ENCODE peak calls at places on chromosomes 16 and 17, in four cellular contexts. U is K562, J is HepG2, A is GM12878. P is an unnamed sample.

GRCh38 chr17:45852535-45853297 is 8.0 kb downstream of the SPPL2C start:
- DNase-seq in U (peak; percentile 81), J (peak; percentile 62), A (no peak), P (peak; percentile 13)

GRCh38 chr17:6489016-6489550 is 44.8 kb downstream of the PIMREG start:
- DNase-seq in U (no peak), J (no peak), A (no peak), P (no peak)

GRCh38 chr17:7989781-7990655 is 12.4 kb upstream of the GUCY2D start:
- DNase-seq in U (peak; percentile 80), J (peak; percentile 44), A (peak; percentile 49), P (peak; percentile 83)

GRCh38 chr17:38543403-38544174 is 62.2 kb downstream of the SRCIN1 start:
- DNase-seq in U (no peak), J (no peak), A (no peak), P (peak; percentile 50)

GRCh38 chr16:22007509-22008214 is at the start of gene MOSMO:
- DNase-seq in U (peak; percentile 70), J (peak; percentile 85), A (no peak), P (no peak)

GRCh38 chr17:62206550-62206949 is 141.5 kb upstream of the MED13 start:
- DNase-seq in U (no peak), J (no peak), A (no peak), P (no peak)

GRCh38 chr16:13923703-13924298 is 3.8 kb downstream of the ERCC4 start:
- DNase-seq in U (peak; percentile 46), J (peak; percentile 62), A (peak; percentile 20), P (no peak)

GRCh38 chr17:59812139-59812538 is 80.6 kb downstream of the TUBD1 start:
- DNase-seq in U (no peak), J (no peak), A (no peak), P (no peak)

GRCh38 chr17:39144414-39144813 is 7.0 kb downstream of the PLXDC1 start:
- DNase-seq in U (no peak), J (no peak), A (no peak), P (no peak)

GRCh38 chr17:83080641-83081560 is 1.5 kb downstream of the METRNL start:
- DNase-seq in U (peak; percentile 49), J (no peak), A (no peak), P (no peak)

GRCh38 chr17:79651751-79652150 is 40.9 kb upstream of the RBFOX3 start:
- DNase-seq in U (no peak), J (no peak), A (no peak), P (no peak)

GRCh38 chr16:50833929-50834328 is 92.0 kb downstream of the CYLD start:
- DNase-seq in U (no peak), J (no peak), A (no peak), P (peak; percentile 7)

GRCh38 chr17:15892679-15893332 is 52.1 kb upstream of the ADORA2B start:
- DNase-seq in U (no peak), J (peak; percentile 40), A (no peak), P (no peak)

GRCh38 chr16:87541882-87542234 is 49.0 kb upstream of the ZCCHC14 start:
- DNase-seq in U (no peak), J (no peak), A (no peak), P (no peak)

GRCh38 chr16:64391009-64391663 is 730.7 kb downstream of the CDH11 start:
- DNase-seq in U (no peak), J (peak; percentile 21), A (no peak), P (no peak)

GRCh38 chr16:29708917-29709600 is 30.1 kb downstream of the QPRT start:
- DNase-seq in U (no peak), J (no peak), A (no peak), P (peak; percentile 87)

GRCh38 chr17:73179878-73180277 is 13.0 kb upstream of the COG1 start:
- DNase-seq in U (no peak), J (no peak), A (no peak), P (no peak)

GRCh38 chr16:24775455-24775854 is 46.0 kb downstream of the TNRC6A start:
- DNase-seq in U (no peak), J (no peak), A (no peak), P (no peak)

GRCh38 chr16:87765473-87765775 is 362 bp downstream of the KLHDC4 start:
- DNase-seq in U (peak; percentile 40), J (no peak), A (no peak), P (no peak)

GRCh38 chr16:24943471-24943870 is 71.7 kb downstream of the ARHGAP17 start:
- DNase-seq in U (no peak), J (no peak), A (no peak), P (no peak)

GRCh38 chr16:86037999-86038922 is 139.3 kb downstream of the IRF8 start:
- DNase-seq in U (no peak), J (no peak), A (no peak), P (no peak)

GRCh38 chr16:3952342-3953131 is 72.0 kb upstream of the CREBBP start:
- DNase-seq in U (no peak), J (no peak), A (no peak), P (no peak)

GRCh38 chr17:78206298-78206697 is 7.8 kb upstream of the BIRC5 start:
- DNase-seq in U (no peak), J (no peak), A (no peak), P (no peak)

GRCh38 chr17:63988741-63989621 is 9.2 kb upstream of the PRR29 start:
- DNase-seq in U (no peak), J (no peak), A (no peak), P (no peak)

GRCh38 chr17:15919466-15919865 is 25.5 kb upstream of the ADORA2B start:
- DNase-seq in U (no peak), J (no peak), A (no peak), P (no peak)

GRCh38 chr17:35973333-35974260 is 7.7 kb downstream of the CCL16 start:
- DNase-seq in U (no peak), J (peak; percentile 99), A (no peak), P (no peak)

GRCh38 chr17:77577491-77577890 is 381.0 kb upstream of the TNRC6C start:
- DNase-seq in U (no peak), J (no peak), A (no peak), P (no peak)

GRCh38 chr16:87965417-87965816 is 14.2 kb downstream of the BANP start:
- DNase-seq in U (no peak), J (no peak), A (no peak), P (no peak)

GRCh38 chr17:77308768-77309726 is 168.3 kb downstream of the SEC14L1 start:
- DNase-seq in U (peak; percentile 22), J (no peak), A (no peak), P (no peak)

GRCh38 chr16:920722-921121 is 50.1 kb downstream of the LMF1 start:
- DNase-seq in U (no peak), J (no peak), A (no peak), P (no peak)

GRCh38 chr17:58621174-58621573 is 70.7 kb downstream of the TEX14 start:
- DNase-seq in U (no peak), J (no peak), A (peak; percentile 65), P (no peak)

GRCh38 chr17:66343531-66344078 is 41.2 kb downstream of the PRKCA start:
- DNase-seq in U (peak; percentile 88), J (peak; percentile 84), A (no peak), P (no peak)

GRCh38 chr16:81544691-81545365 is 100.2 kb downstream of the CMIP start:
- DNase-seq in U (no peak), J (no peak), A (no peak), P (no peak)

DNA sequence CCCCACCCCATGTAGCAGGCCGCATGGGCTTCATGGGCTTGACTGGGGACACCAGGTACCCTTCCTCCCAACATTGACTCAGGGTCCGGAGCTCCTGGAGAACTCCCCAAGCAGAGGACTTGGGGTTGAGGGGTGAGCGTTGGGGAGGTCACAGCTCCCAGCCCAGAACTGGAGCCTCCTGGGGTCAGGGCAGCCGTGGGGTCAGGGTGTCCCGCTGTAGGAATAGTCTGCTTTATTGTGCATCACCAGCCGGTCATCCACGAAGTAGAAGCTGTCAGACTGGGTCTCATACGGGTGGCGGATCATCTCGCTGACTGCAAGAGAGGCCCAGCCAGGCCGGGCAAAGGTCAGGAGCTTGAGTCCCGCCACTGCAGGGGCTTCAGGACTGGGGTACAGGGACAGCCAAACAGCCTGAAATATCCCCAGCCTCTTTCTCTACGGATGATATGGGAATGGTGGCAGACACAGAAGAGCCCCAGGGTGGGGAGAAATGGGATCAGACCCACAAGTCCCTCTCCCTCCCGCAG is 5.3 kb downstream of the UNC119 start:
- DNase-seq in U (no peak), J (no peak), A (no peak), P (no peak)
- H3K4me3 ChIP-seq in U (no peak overlapping the region), J (no peak overlapping the region), A (peak overlapping the region; percentile 98), P (no peak overlapping the region)

DNA sequence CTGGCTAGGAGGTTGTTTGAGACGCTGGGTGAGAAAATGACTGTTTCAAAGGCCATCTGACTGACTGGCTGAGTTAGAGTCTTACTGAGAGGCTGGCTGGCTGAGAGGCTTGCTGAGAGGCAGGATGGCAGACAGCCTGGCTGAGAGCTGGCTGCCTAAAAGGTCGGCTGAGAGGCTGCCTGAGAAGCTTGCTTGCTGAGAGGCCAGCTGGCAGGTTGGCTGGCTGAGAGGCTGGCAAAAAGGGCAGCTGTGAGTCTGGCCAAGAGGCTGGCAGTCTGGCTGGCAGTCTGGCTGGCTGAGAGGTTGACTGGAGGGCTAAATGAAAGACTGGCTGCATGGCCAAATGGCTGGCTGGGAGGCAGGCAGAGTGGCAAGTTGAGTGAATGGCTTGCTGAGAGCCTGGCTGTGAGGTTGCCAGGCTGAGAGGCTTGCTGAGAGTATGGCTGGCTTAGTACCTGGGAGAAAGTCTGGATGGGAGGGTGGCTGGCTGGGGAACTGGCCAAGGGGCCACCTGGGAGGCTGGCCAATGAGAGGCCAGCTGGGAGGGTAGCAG is 35.3 kb upstream of the ACSM2B start:
- DNase-seq in U (no peak), J (no peak), A (no peak), P (no peak)
- TF ChIP-seq ATF2 in U (no peak), J (no peak), A (no peak), P (no peak)

GRCh38 chr16:80300456-80300855 is 240.3 kb upstream of the DYNLRB2 start:
- DNase-seq in U (no peak), J (no peak), A (no peak), P (no peak)

GRCh38 chr16:80296034-80296433 is 244.8 kb upstream of the DYNLRB2 start:
- DNase-seq in U (no peak), J (no peak), A (no peak), P (no peak)

GRCh38 chr16:80300876-80301275 is 239.9 kb upstream of the DYNLRB2 start:
- DNase-seq in U (no peak), J (peak; percentile 54), A (no peak), P (no peak)

GRCh38 chr16:80299416-80299815 is 241.4 kb upstream of the DYNLRB2 start:
- DNase-seq in U (no peak), J (peak; percentile 9), A (no peak), P (no peak)

GRCh38 chr16:80298676-80299075 is 242.1 kb upstream of the DYNLRB2 start:
- DNase-seq in U (no peak), J (no peak), A (no peak), P (no peak)
- TF ChIP-seq SP1 in U (no peak), J (no peak), A (no peak), P (no peak)

GRCh38 chr17:40563371-40564052 is 1.8 kb downstream of the CCR7 start:
- DNase-seq in U (no peak), J (no peak), A (no peak), P (no peak)

GRCh38 chr17:40561871-40562611 is 3.2 kb downstream of the CCR7 start:
- DNase-seq in U (no peak), J (no peak), A (peak; percentile 78), P (no peak)

GRCh38 chr17:40561294-40561870 is 3.9 kb downstream of the CCR7 start:
- DNase-seq in U (no peak), J (no peak), A (peak; percentile 84), P (no peak)

GRCh38 chr17:40564195-40564882 is 933 bp downstream of the CCR7 start:
- DNase-seq in U (no peak), J (no peak), A (no peak), P (no peak)

GRCh38 chr17:40562841-40563370 is 2.4 kb downstream of the CCR7 start:
- DNase-seq in U (no peak), J (no peak), A (no peak), P (no peak)
- H3K4me3 ChIP-seq in U (no peak overlapping the region), J (no peak overlapping the region), A (peak overlapping the region; percentile 93), P (no peak overlapping the region)